ENCODE peak calls at places on chromosomes 2 and 18, in four cellular contexts. One of them, this sample, is unnamed.

GRCh38 chr2:134778372-134778771 is 59.6 kb upstream of the TMEM163 start:
- DNase-seq in stimulated activated CD8-positive, alpha-beta memory T cell treated with anti-CD3 and anti-CD28 coated beads, Interleukin-4, amount 100 ng/mL, for 24 hours: no peak
- DNase-seq in PC-3: no peak
- DNase-seq in C1 segment of cervical spinal cord: no peak
- DNase-seq in this sample: peak

GRCh38 chr2:20496477-20496876 is 49.6 kb downstream of the RHOB start:
- DNase-seq in stimulated activated CD8-positive, alpha-beta memory T cell treated with anti-CD3 and anti-CD28 coated beads, Interleukin-4, amount 100 ng/mL, for 24 hours: no peak
- DNase-seq in PC-3: no peak
- DNase-seq in C1 segment of cervical spinal cord: no peak
- DNase-seq in this sample: no peak

GRCh38 chr2:211822686-211823335 is 715.8 kb downstream of the ERBB4 start:
- DNase-seq in stimulated activated CD8-positive, alpha-beta memory T cell treated with anti-CD3 and anti-CD28 coated beads, Interleukin-4, amount 100 ng/mL, for 24 hours: no peak
- DNase-seq in PC-3: peak
- DNase-seq in C1 segment of cervical spinal cord: no peak
- DNase-seq in this sample: no peak

GRCh38 chr2:81234711-81235110 is 930.2 kb upstream of the LRRTM1 start:
- DNase-seq in stimulated activated CD8-positive, alpha-beta memory T cell treated with anti-CD3 and anti-CD28 coated beads, Interleukin-4, amount 100 ng/mL, for 24 hours: no peak
- DNase-seq in PC-3: peak
- DNase-seq in C1 segment of cervical spinal cord: no peak
- DNase-seq in this sample: no peak

GRCh38 chr2:197710424-197711042 is 5.4 kb downstream of the MARS2 start:
- DNase-seq in stimulated activated CD8-positive, alpha-beta memory T cell treated with anti-CD3 and anti-CD28 coated beads, Interleukin-4, amount 100 ng/mL, for 24 hours: no peak
- DNase-seq in PC-3: no peak
- DNase-seq in C1 segment of cervical spinal cord: no peak
- DNase-seq in this sample: no peak

GRCh38 chr18:43049021-43049420 is 66.5 kb downstream of the RIT2 start:
- DNase-seq in stimulated activated CD8-positive, alpha-beta memory T cell treated with anti-CD3 and anti-CD28 coated beads, Interleukin-4, amount 100 ng/mL, for 24 hours: no peak
- DNase-seq in PC-3: no peak
- DNase-seq in C1 segment of cervical spinal cord: no peak
- DNase-seq in this sample: no peak

GRCh38 chr2:229775614-229776313 is 61.4 kb upstream of the DNER start:
- DNase-seq in stimulated activated CD8-positive, alpha-beta memory T cell treated with anti-CD3 and anti-CD28 coated beads, Interleukin-4, amount 100 ng/mL, for 24 hours: no peak
- DNase-seq in PC-3: no peak
- DNase-seq in C1 segment of cervical spinal cord: no peak
- DNase-seq in this sample: no peak

GRCh38 chr2:3805120-3805519 is 101.7 kb downstream of the DCDC2C start:
- DNase-seq in stimulated activated CD8-positive, alpha-beta memory T cell treated with anti-CD3 and anti-CD28 coated beads, Interleukin-4, amount 100 ng/mL, for 24 hours: no peak
- DNase-seq in PC-3: peak
- DNase-seq in C1 segment of cervical spinal cord: no peak
- DNase-seq in this sample: no peak

GRCh38 chr2:181252248-181253148 is 204.7 kb upstream of the ITGA4 start:
- DNase-seq in stimulated activated CD8-positive, alpha-beta memory T cell treated with anti-CD3 and anti-CD28 coated beads, Interleukin-4, amount 100 ng/mL, for 24 hours: no peak
- DNase-seq in PC-3: no peak
- DNase-seq in C1 segment of cervical spinal cord: no peak
- DNase-seq in this sample: no peak

GRCh38 chr2:101175991-101176390 is 24.8 kb upstream of the TBC1D8 start:
- DNase-seq in stimulated activated CD8-positive, alpha-beta memory T cell treated with anti-CD3 and anti-CD28 coated beads, Interleukin-4, amount 100 ng/mL, for 24 hours: no peak
- DNase-seq in PC-3: no peak
- DNase-seq in C1 segment of cervical spinal cord: no peak
- DNase-seq in this sample: no peak

GRCh38 chr2:62467475-62468321 is 38.3 kb downstream of the TMEM17 start:
- DNase-seq in stimulated activated CD8-positive, alpha-beta memory T cell treated with anti-CD3 and anti-CD28 coated beads, Interleukin-4, amount 100 ng/mL, for 24 hours: no peak
- DNase-seq in PC-3: no peak
- DNase-seq in C1 segment of cervical spinal cord: no peak
- DNase-seq in this sample: no peak

GRCh38 chr2:142721015-142721414 is 156.4 kb upstream of the KYNU start:
- DNase-seq in stimulated activated CD8-positive, alpha-beta memory T cell treated with anti-CD3 and anti-CD28 coated beads, Interleukin-4, amount 100 ng/mL, for 24 hours: no peak
- DNase-seq in PC-3: no peak
- DNase-seq in C1 segment of cervical spinal cord: no peak
- DNase-seq in this sample: no peak

GRCh38 chr2:17543848-17544645 is 3.6 kb downstream of the VSNL1 start:
- DNase-seq in stimulated activated CD8-positive, alpha-beta memory T cell treated with anti-CD3 and anti-CD28 coated beads, Interleukin-4, amount 100 ng/mL, for 24 hours: no peak
- DNase-seq in PC-3: peak
- DNase-seq in C1 segment of cervical spinal cord: no peak
- DNase-seq in this sample: no peak